ENCODE peak calls at places on chromosomes 7 and 10, in ten cellular contexts. B is CD8-positive, alpha-beta T cell; X is colonic mucosa; T is A549; J is stomach; R is psoas muscle; K is pancreas; Q is right lobe of liver; S is left ventricle myocardium inferior; E is IMR-90. C is an unnamed sample. For H3K4me1 and H3K9me3, the result is how much of the 10 kb centered on the place peaks cover.

GRCh38 chr10:11587860-11588259 is 23.6 kb downstream of the USP6NL start:
- DNase-seq in T (no peak), B (no peak), Q (no peak), E (no peak), J (no peak), S (no peak), K (no peak), R (no peak), X (no peak), C (no peak)

GRCh38 chr10:82982110-82982608 is 1107.2 kb downstream of the NRG3 start:
- DNase-seq in K (no peak), R (no peak), S (no peak), X (no peak), J (no peak), T (peak), B (no peak), E (peak), Q (no peak), C (no peak)

GRCh38 chr10:48485711-48486110 is 119.2 kb downstream of the ARHGAP22 start:
- DNase-seq in B (no peak), Q (no peak), X (no peak), J (no peak), S (no peak), E (no peak), R (no peak), T (no peak), K (no peak), C (no peak)

GRCh38 chr10:69845574-69846251 is 44.0 kb downstream of the COL13A1 start:
- DNase-seq in S (peak), K (peak), Q (no peak), J (no peak), R (peak), X (peak), T (peak), B (no peak), E (peak), C (peak)

GRCh38 chr7:105493928-105494325 is 28.1 kb downstream of the PUS7 start:
- DNase-seq in Q (no peak), J (peak), T (peak), X (no peak), K (no peak), E (peak), S (no peak), B (no peak), R (no peak), C (no peak)

GRCh38 chr10:86955501-86956194 is 1.8 kb downstream of the MMRN2 start:
- DNase-seq in R (peak), B (no peak), J (no peak), S (no peak), K (no peak), E (no peak), X (no peak), T (no peak), Q (peak), C (no peak)

GRCh38 chr10:42988517-42989395 is 88.1 kb upstream of the RET start:
- DNase-seq in E (no peak), J (no peak), Q (no peak), B (no peak), X (peak), T (no peak), S (no peak), K (peak), R (peak), C (no peak)

GRCh38 chr7:84085147-84085546 is 109.4 kb downstream of the SEMA3A start:
- DNase-seq in R (no peak), J (no peak), X (no peak), B (no peak), Q (no peak), E (peak), K (no peak), T (no peak), S (no peak), C (no peak)

GRCh38 chr7:134088199-134088598 is 38.9 kb upstream of the LRGUK start:
- DNase-seq in X (no peak), T (no peak), E (no peak), B (no peak), Q (no peak), J (no peak), S (no peak), R (no peak), K (no peak), C (no peak)

GRCh38 chr10:67924136-67924535 is 39.7 kb downstream of the SIRT1 start:
- DNase-seq in K (no peak), J (no peak), Q (no peak), R (no peak), B (no peak), X (no peak), T (no peak), S (no peak), E (no peak), C (no peak)

GRCh38 chr7:129205987-129206785 is 17.8 kb downstream of the SMO start:
- DNase-seq in E (no peak), Q (no peak), K (no peak), B (no peak), T (no peak), S (no peak), J (no peak), X (no peak), R (no peak), C (no peak)

GRCh38 chr10:4241724-4242345 is 456.8 kb upstream of the KLF6 start:
- DNase-seq in Q (no peak), J (no peak), K (no peak), E (peak), T (no peak), R (no peak), B (no peak), S (peak), X (no peak), C (no peak)

GRCh38 chr10:4147214-4147613 is 362.2 kb upstream of the KLF6 start:
- DNase-seq in S (no peak), J (no peak), B (no peak), Q (no peak), R (no peak), E (no peak), T (no peak), X (no peak), K (no peak), C (no peak)

GRCh38 chr7:148587076-148587475 is 3.5 kb upstream of the C7orf33 start:
- DNase-seq in K (no peak), Q (no peak), X (no peak), B (no peak), E (no peak), R (no peak), J (no peak), S (no peak), T (no peak), C (no peak)

GRCh38 chr7:36658603-36659516 is 65.4 kb downstream of the AOAH start:
- DNase-seq in J (no peak), T (peak), Q (no peak), S (no peak), K (no peak), E (peak), X (no peak), R (no peak), B (no peak), C (no peak)

GRCh38 chr10:76115471-76116155 is 684.2 kb downstream of the LRMDA start:
- DNase-seq in B (no peak), T (no peak), S (no peak), K (no peak), X (no peak), Q (no peak), J (no peak), E (no peak), R (peak), C (no peak)

GRCh38 chr7:55157347-55158105 is 138.7 kb downstream of the EGFR start:
- DNase-seq in E (no peak), Q (no peak), S (peak), K (no peak), T (no peak), X (no peak), B (no peak), J (no peak), R (no peak), C (no peak)

GRCh38 chr7:102434039-102434481 is 685 bp downstream of the ORAI2 start:
- DNase-seq in K (no peak), J (no peak), Q (no peak), X (no peak), R (no peak), S (no peak), E (peak), T (no peak), B (no peak), C (no peak)

GRCh38 chr7:45985902-45986301 is 64.8 kb upstream of the IGFBP3 start:
- DNase-seq in X (no peak), E (peak), R (no peak), J (no peak), K (no peak), B (no peak), Q (no peak), S (no peak), T (peak), C (no peak)

GRCh38 chr10:99834410-99834809 is 52.0 kb downstream of the ABCC2 start:
- DNase-seq in T (peak), J (no peak), R (no peak), B (no peak), Q (no peak), X (no peak), E (peak), K (no peak), S (no peak), C (no peak)

GRCh38 chr10:85047170-85047834 is 718.9 kb downstream of the CCSER2 start:
- DNase-seq in J (no peak), Q (no peak), T (no peak), E (no peak), R (no peak), S (no peak), K (no peak), X (no peak), B (no peak), C (no peak)

GRCh38 chr7:146331369-146331768 is 214.8 kb downstream of the CNTNAP2 start:
- DNase-seq in S (no peak), R (no peak), Q (no peak), X (no peak), K (no peak), T (no peak), J (no peak), E (no peak), B (no peak), C (no peak)

GRCh38 chr10:91104185-91105041 is 116.0 kb upstream of the PCGF5 start:
- DNase-seq in S (no peak), K (no peak), B (no peak), R (no peak), X (no peak), E (no peak), J (no peak), T (no peak), Q (no peak), C (no peak)

GRCh38 chr7:35253182-35253679 is 669 bp downstream of the TBX20 start:
- DNase-seq in T (peak), R (no peak), E (no peak), Q (no peak), B (no peak), K (no peak), S (no peak), X (no peak), J (no peak), C (no peak)

GRCh38 chr10:31896972-31897384 is 31.7 kb downstream of the ARHGAP12 start:
- DNase-seq in Q (no peak), K (no peak), T (peak), S (no peak), J (no peak), X (no peak), R (no peak), B (no peak), E (peak), C (no peak)

GRCh38 chr7:36430171-36430570 is 40.5 kb downstream of the ANLN start:
- DNase-seq in X (no peak), E (peak), K (no peak), T (no peak), R (no peak), Q (no peak), B (no peak), S (no peak), J (no peak), C (no peak)

GRCh38 chr10:58723977-58724376 is 211.3 kb downstream of the BICC1 start:
- DNase-seq in R (no peak), B (no peak), X (no peak), T (no peak), Q (no peak), J (no peak), E (peak), S (no peak), K (no peak), C (no peak)

GRCh38 chr10:104521901-104522827 is 118.9 kb upstream of the SORCS3 start:
- DNase-seq in S (peak), R (no peak), J (no peak), X (no peak), T (no peak), K (no peak), E (no peak), B (no peak), Q (no peak), C (no peak)

GRCh38 chr10:27251554-27251953 is 11.0 kb upstream of the ACBD5 start:
- DNase-seq in K (no peak), B (no peak), T (no peak), S (no peak), X (no peak), R (no peak), J (no peak), E (no peak), Q (no peak), C (no peak)

GRCh38 chr10:27248215-27248614 is 7.6 kb upstream of the ACBD5 start:
- DNase-seq in K (no peak), X (no peak), J (no peak), B (no peak), R (no peak), E (no peak), Q (no peak), T (no peak), S (no peak), C (no peak)

GRCh38 chr10:27256299-27256698 is 15.7 kb upstream of the ACBD5 start:
- DNase-seq in E (no peak), X (no peak), Q (no peak), K (no peak), R (no peak), B (no peak), T (no peak), S (no peak), J (no peak), C (no peak)

GRCh38 chr10:27256790-27257189 is 16.2 kb upstream of the ACBD5 start:
- DNase-seq in S (no peak), K (no peak), B (no peak), J (no peak), X (no peak), E (no peak), T (no peak), Q (no peak), R (no peak), C (no peak)

DNA sequence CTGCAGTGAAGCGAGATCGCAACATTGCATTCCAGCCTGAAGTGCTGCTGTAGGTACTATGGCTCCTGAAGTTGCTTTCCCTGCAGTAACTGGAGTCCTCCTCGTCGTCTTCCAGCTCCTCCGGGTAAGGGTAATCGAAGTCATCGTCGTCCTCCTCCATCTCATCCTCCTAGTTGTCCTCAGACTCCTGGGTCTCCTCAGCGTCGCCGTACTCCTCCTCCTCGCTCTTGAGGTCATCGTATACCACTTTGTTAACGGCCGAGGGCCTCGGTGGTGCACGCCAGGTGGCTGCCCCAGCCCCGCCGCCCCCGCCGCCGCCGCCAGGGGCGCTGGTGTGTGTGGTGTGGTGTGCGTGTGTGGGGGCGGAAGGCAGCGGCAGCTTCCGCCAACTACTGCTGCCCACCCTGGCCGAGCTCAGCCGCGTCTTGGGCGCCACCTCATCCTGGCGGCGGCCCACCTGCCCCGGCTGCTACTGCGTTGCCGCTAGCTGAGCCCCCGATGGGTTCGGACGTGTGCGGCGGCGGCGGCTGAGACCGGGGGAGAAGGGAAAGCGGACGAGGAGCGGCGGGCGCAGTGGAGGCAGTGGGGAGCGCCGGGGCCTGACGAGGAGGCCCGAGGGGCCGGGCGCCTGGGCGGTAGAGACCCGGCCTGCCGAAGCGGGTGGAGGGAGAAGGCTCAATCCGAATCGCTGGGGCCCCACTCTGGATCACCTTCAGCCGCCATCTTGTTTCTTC is 11.8 kb upstream of the ACBD5 start:
- DNase-seq in S (peak), B (peak), X (peak), K (peak), Q (peak), R (peak), J (peak), E (peak), T (peak), C (peak)
- TF ChIP-seq CTCF in S (peak), B (peak), X (peak), K (peak), Q (peak), R (peak), J (peak), E (no peak), T (peak), C (peak)

GRCh38 chr10:118968071-118968470 is 61.4 kb upstream of the NANOS1 start:
- DNase-seq in R (peak), Q (no peak), B (no peak), X (no peak), K (no peak), T (no peak), J (no peak), E (no peak), S (no peak), C (no peak)

GRCh38 chr10:118965636-118966035 is 63.9 kb upstream of the NANOS1 start:
- DNase-seq in R (peak), X (no peak), E (no peak), S (no peak), T (no peak), Q (no peak), B (no peak), J (no peak), K (no peak), C (no peak)

GRCh38 chr10:118965096-118965495 is 64.4 kb upstream of the NANOS1 start:
- DNase-seq in E (no peak), S (no peak), T (no peak), Q (no peak), J (no peak), B (no peak), R (no peak), K (no peak), X (no peak), C (no peak)

GRCh38 chr10:118967160-118967559 is 62.4 kb upstream of the NANOS1 start:
- DNase-seq in S (no peak), T (no peak), Q (no peak), R (no peak), B (no peak), X (no peak), E (no peak), K (no peak), J (no peak), C (no peak)

GRCh38 chr10:118966131-118967125 is 63.1 kb upstream of the NANOS1 start:
- DNase-seq in S (peak), E (no peak), K (no peak), X (no peak), Q (no peak), B (no peak), T (no peak), R (no peak), J (no peak), C (no peak)
- H3K4me1 ChIP-seq in S (under half), E (under half), K (under half), X (under half), Q (under half), B (under half), T (under half), R (under half), J (under half), C (under half)

GRCh38 chr10:131087464-131088215 is 223.9 kb downstream of the TCERG1L start:
- DNase-seq in K (no peak), X (no peak), J (no peak), S (no peak), R (no peak), T (no peak), Q (no peak), E (no peak), B (no peak), C (no peak)

GRCh38 chr10:131089150-131089549 is 222.4 kb downstream of the TCERG1L start:
- DNase-seq in Q (no peak), J (no peak), R (no peak), T (no peak), X (no peak), E (no peak), B (no peak), S (no peak), K (no peak), C (no peak)

GRCh38 chr10:131089861-131090260 is 221.7 kb downstream of the TCERG1L start:
- DNase-seq in X (no peak), S (no peak), E (no peak), Q (no peak), R (no peak), T (no peak), K (no peak), B (no peak), J (no peak), C (no peak)

GRCh38 chr10:131086511-131086910 is 225.0 kb downstream of the TCERG1L start:
- DNase-seq in K (no peak), T (no peak), J (no peak), B (no peak), E (no peak), X (no peak), S (no peak), Q (no peak), R (no peak), C (no peak)

DNA sequence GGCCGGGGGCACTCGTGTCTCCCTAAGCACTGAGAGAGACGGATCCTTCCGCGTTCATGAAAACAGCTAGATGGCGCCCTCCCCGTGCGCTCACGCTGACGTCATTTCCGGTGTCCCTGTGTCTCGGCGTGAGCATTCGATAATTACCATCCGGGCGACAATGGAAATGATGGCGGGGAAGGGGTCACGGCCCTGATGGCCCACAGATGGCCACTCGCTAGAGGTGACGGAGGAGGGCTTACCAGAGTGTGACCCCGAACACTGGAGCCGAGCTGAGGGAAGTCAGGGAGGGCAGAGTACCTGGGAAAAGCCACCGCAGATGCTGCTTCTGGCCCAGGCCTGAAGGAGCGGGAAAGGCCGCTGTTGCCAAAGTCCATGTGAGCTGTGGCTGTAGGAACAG is 222.9 kb downstream of the TCERG1L start:
- DNase-seq in T (peak), S (no peak), Q (no peak), R (no peak), E (no peak), X (no peak), K (no peak), J (no peak), B (no peak), C (no peak)
- H3K9me3 ChIP-seq in T (under half), S (under half), Q (under half), R (under half), E (half or more), X (under half), K (under half), J (under half), B (under half), C (under half)

DNA sequence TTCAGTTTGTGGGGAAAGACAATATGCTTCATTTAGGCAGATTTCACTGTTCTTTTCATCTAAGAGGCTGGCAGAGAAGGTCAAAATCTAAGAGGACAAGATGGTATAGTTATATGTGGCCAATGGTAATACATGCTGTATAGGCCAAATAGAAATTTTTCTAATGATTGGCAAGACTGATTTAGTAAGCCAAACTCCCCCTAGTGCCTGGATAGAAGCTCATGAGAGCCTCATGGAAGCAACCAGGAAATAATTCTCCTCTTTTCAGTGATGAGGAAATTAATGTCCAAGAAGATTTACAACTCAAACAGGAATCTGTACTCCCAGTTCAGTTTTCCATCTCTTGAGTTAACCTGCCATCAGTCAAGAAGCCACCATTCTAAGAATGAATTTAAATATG is 253.6 kb upstream of the PHF14 start:
- DNase-seq in B (no peak), X (no peak), E (no peak), T (peak), R (no peak), J (no peak), S (no peak), Q (no peak), K (no peak), C (no peak)
- TF ChIP-seq CTCF in B (no peak), X (no peak), E (no peak), T (no peak), R (no peak), J (no peak), S (no peak), Q (no peak), K (no peak), C (no peak)

GRCh38 chr7:2805213-2806003 is 38.7 kb downstream of the GNA12 start:
- DNase-seq in B (no peak), Q (no peak), S (peak), K (no peak), R (no peak), T (no peak), X (no peak), J (peak), E (no peak), C (no peak)
- H3K4me1 ChIP-seq in B (under half), Q (under half), S (half or more), K (under half), R (under half), T (under half), X (under half), J (under half), E (under half), C (under half)

C was measured in mucosa of descending colon.